ENCODE peak calls at places on chromosomes 5 and 9, in ten cellular contexts. X is A549, A is HCT116, Z is SK-N-SH, R is HepG2, Y is H1, U is K562, M is WTC11, H is NB4, D is GM12878. J is an unnamed sample.

GRCh38 chr5:139653616-139654015 is 5.5 kb downstream of the CXXC5 start:
- DNase-seq in X (no peak), A (no peak), Z (no peak), R (no peak), Y (no peak), U (no peak), M (no peak), H (no peak), D (no peak), J (no peak)

GRCh38 chr5:91403404-91403803 is 20.3 kb upstream of the ARRDC3 start:
- DNase-seq in X (no peak), A (no peak), Z (no peak), R (no peak), Y (no peak), U (no peak), M (no peak), H (no peak), D (no peak), J (no peak)

GRCh38 chr5:180080670-180081280 is 9.2 kb upstream of the RNF130 start:
- DNase-seq in X (no peak), A (no peak), Z (no peak), R (no peak), Y (no peak), U (no peak), M (no peak), H (no peak), D (no peak), J (no peak)

GRCh38 chr5:34857894-34858293 is 18.9 kb downstream of the TTC23L start:
- DNase-seq in X (no peak), A (no peak), Z (no peak), R (no peak), Y (no peak), U (no peak), M (no peak), H (no peak), D (no peak), J (no peak)

GRCh38 chr5:61735531-61735930 is 403.5 kb downstream of the ZSWIM6 start:
- DNase-seq in X (no peak), A (no peak), Z (no peak), R (no peak), Y (no peak), U (no peak), M (no peak), H (no peak), D (no peak), J (no peak)

GRCh38 chr5:134110382-134110781 is 4.1 kb upstream of the TCF7 start:
- DNase-seq in X (no peak), A (no peak), Z (no peak), R (no peak), Y (no peak), U (no peak), M (no peak), H (no peak), D (no peak), J (no peak)

GRCh38 chr5:51995773-51996306 is 612.6 kb downstream of the ISL1 start:
- DNase-seq in X (no peak), A (no peak), Z (no peak), R (no peak), Y (no peak), U (no peak), M (no peak), H (no peak), D (no peak), J (no peak)

GRCh38 chr9:129806126-129806525 is 3.1 kb downstream of the TOR1B start:
- DNase-seq in X (no peak), A (no peak), Z (no peak), R (no peak), Y (no peak), U (no peak), M (no peak), H (peak), D (no peak), J (no peak)

GRCh38 chr9:36213989-36214388 is 23.3 kb downstream of the CLTA start:
- DNase-seq in X (no peak), A (no peak), Z (no peak), R (no peak), Y (no peak), U (no peak), M (no peak), H (no peak), D (no peak), J (no peak)

GRCh38 chr5:91146905-91147600 is 236.1 kb downstream of the ARRDC3 start:
- DNase-seq in X (no peak), A (no peak), Z (no peak), R (no peak), Y (no peak), U (no peak), M (no peak), H (peak), D (no peak), J (no peak)

GRCh38 chr5:139682016-139682975 is 34.1 kb downstream of the CXXC5 start:
- DNase-seq in X (no peak), A (no peak), Z (no peak), R (no peak), Y (no peak), U (no peak), M (no peak), H (no peak), D (no peak), J (no peak)

GRCh38 chr5:94802450-94802849 is 184.0 kb downstream of the SLF1 start:
- DNase-seq in X (no peak), A (no peak), Z (no peak), R (no peak), Y (no peak), U (peak), M (no peak), H (peak), D (no peak), J (no peak)

GRCh38 chr5:43150075-43150474 is 29.4 kb downstream of the ZNF131 start:
- DNase-seq in X (no peak), A (no peak), Z (no peak), R (no peak), Y (no peak), U (no peak), M (no peak), H (no peak), D (no peak), J (no peak)

GRCh38 chr9:123394291-123395235 is 38.6 kb downstream of the CRB2 start:
- DNase-seq in X (no peak), A (no peak), Z (no peak), R (no peak), Y (no peak), U (no peak), M (no peak), H (no peak), D (no peak), J (no peak)

GRCh38 chr5:156543348-156543747 is 216.4 kb downstream of the SGCD start:
- DNase-seq in X (no peak), A (no peak), Z (peak), R (no peak), Y (no peak), U (no peak), M (no peak), H (no peak), D (no peak), J (no peak)

GRCh38 chr5:102856374-102856748 is 101.3 kb downstream of the PAM start:
- DNase-seq in X (no peak), A (no peak), Z (no peak), R (no peak), Y (no peak), U (no peak), M (no peak), H (no peak), D (no peak), J (peak)

GRCh38 chr5:176742246-176743105 is 67.9 kb upstream of the UNC5A start:
- DNase-seq in X (no peak), A (no peak), Z (peak), R (no peak), Y (no peak), U (no peak), M (no peak), H (no peak), D (no peak), J (no peak)

GRCh38 chr9:37920471-37921167 is 16.7 kb upstream of the SLC25A51 start:
- DNase-seq in X (no peak), A (no peak), Z (no peak), R (no peak), Y (no peak), U (peak), M (peak), H (peak), D (no peak), J (no peak)

GRCh38 chr5:52948418-52949076 is 40.6 kb upstream of the ITGA2 start:
- DNase-seq in X (peak), A (peak), Z (peak), R (peak), Y (no peak), U (peak), M (peak), H (peak), D (peak), J (peak)

GRCh38 chr9:118029425-118029824 is 325.2 kb downstream of the TLR4 start:
- DNase-seq in X (no peak), A (no peak), Z (no peak), R (no peak), Y (no peak), U (no peak), M (no peak), H (no peak), D (no peak), J (no peak)

GRCh38 chr5:107468286-107468685 is 202.5 kb downstream of the EFNA5 start:
- DNase-seq in X (no peak), A (no peak), Z (no peak), R (no peak), Y (no peak), U (no peak), M (no peak), H (no peak), D (no peak), J (peak)

GRCh38 chr5:5634817-5635216 is 212.3 kb downstream of the ICE1 start:
- DNase-seq in X (no peak), A (no peak), Z (no peak), R (no peak), Y (no peak), U (no peak), M (no peak), H (no peak), D (no peak), J (no peak)

GRCh38 chr9:3241290-3241689 is 284.5 kb downstream of the RFX3 start:
- DNase-seq in X (no peak), A (no peak), Z (no peak), R (no peak), Y (no peak), U (no peak), M (no peak), H (no peak), D (no peak), J (no peak)

GRCh38 chr5:8102714-8103113 is 233.8 kb downstream of the MTRR start:
- DNase-seq in X (no peak), A (no peak), Z (no peak), R (no peak), Y (no peak), U (no peak), M (no peak), H (no peak), D (no peak), J (no peak)
- TF ChIP-seq MAX in X (no peak), A (no peak), Z (no peak), R (no peak), Y (no peak), U (no peak), M (no peak), H (no peak), D (no peak), J (no peak)

DNA sequence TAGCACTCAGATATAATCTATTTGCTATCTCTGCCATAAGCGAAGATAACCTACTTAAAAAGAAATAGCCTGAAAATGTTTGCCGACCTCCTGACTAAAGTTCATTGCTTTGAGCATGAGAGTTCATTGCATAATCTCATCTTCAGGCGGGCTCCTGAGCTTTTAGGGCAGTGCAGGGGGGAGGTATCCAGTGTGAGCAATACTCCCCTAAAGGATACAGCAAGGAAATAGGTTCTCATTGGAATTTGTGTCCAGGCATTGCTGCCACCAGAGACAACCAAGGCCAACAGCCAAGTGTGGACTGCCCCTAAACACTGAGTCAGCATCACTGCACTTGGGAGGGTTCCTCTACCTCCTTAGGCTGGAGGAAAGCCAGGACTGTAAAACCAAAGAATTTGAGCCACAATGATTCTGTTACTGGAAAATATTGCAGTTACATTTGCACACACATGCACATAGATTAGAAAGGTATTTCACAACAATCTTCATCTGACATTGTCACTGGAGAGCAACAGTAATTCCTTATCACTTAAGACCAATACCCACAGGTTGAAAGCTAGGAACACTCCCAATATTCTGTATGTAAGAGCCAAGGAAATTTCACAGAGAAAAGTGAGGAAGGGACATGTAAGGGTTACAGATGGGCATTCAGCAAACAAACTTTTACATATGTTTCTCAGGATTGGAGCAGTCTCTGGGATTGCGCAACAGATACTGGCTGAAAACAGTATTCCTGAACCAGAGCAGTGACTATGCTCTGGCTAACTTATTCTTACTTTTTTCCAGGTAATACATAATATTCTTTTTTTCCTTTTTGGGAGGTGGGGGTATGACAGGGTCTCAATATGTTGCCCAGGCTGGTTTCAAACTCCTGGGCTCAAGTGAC is 98.6 kb upstream of the TLE1 start:
- DNase-seq in X (peak), A (no peak), Z (no peak), R (peak), Y (no peak), U (no peak), M (no peak), H (no peak), D (no peak), J (peak)
- TF ChIP-seq MAX in X (no peak), A (no peak), Z (no peak), R (no peak), Y (no peak), U (no peak), M (no peak), H (no peak), D (no peak), J (no peak)

DNA sequence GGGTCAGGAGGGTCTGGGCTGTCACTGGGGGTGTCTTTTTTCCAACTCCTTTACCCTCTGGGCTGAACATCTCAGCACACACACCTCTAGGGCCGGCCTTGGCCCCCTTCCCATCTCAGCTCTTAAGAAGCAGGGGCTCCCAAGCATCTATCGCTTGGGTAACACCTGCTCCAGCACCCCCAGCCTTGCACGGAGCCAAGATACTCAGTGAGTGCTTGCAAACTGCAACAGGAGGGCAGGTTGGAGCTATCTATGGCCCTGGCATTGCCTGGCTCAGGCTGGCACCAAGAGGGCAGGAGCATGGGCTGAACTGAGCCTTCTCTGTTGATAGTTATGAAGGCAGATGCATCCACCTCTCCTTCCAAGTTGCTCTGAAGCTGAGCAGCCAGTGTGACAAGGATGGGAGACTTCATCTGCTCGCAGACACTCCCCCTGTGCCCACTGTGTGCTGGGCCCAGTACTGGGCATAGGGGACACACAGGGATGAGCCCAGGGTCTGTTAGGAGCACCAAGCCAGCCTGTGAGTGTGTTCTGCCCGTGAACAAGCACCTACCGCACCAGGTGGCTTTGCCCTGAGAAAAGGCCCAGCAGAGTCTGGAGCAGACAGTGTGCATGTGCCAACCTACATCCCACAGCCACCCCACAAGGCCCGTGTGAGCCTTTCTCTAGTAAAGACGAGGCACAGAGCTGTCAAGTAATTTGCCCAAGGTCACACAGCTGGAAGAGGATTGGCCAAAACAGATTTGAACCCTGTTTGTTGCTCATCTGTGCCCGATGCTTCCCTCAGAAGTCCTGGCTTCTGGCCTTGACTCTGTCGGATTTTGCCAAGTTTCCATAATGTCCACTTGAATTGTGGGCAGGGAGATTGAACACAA is 58.2 kb downstream of the PHF2 start:
- DNase-seq in X (no peak), A (no peak), Z (no peak), R (no peak), Y (peak), U (no peak), M (no peak), H (no peak), D (no peak), J (no peak)
- TF ChIP-seq MAX in X (no peak), A (no peak), Z (no peak), R (no peak), Y (no peak), U (no peak), M (no peak), H (no peak), D (no peak), J (no peak)

DNA sequence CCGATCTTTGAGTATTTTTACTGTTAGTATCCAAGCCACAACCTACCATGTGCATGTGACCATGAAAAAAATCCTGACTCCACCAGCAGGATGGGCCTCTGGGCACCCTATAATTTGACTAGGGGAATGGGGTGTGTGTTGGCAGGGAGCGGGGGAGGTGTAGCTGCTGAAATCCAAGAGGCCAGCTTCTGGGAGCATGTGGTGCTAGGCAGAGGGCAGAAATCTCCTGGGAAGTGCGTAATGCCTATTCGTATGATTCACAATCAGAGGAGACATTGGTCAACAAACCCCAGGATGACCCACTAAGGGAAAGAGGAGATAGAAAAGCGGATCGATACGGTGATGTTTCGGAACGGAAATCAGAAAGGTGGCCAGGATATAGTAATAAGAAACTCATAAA is 149.9 kb downstream of the ARSB start:
- DNase-seq in X (no peak), A (no peak), Z (no peak), R (no peak), Y (no peak), U (no peak), M (no peak), H (no peak), D (no peak), J (no peak)
- TF ChIP-seq MAX in X (no peak), A (no peak), Z (no peak), R (no peak), Y (no peak), U (no peak), M (no peak), H (no peak), D (no peak), J (no peak)

GRCh38 chr9:111759762-111760639 is 34.7 kb downstream of the SHOC1 start:
- DNase-seq in X (peak), A (peak), Z (peak), R (peak), Y (no peak), U (peak), M (peak), H (peak), D (peak), J (peak)
- TF ChIP-seq MAX in X (no peak), A (no peak), Z (no peak), R (no peak), Y (no peak), U (no peak), M (no peak), H (no peak), D (no peak), J (no peak)

GRCh38 chr5:129904667-129905466 is 602 bp downstream of the CHSY3 start:
- DNase-seq in X (no peak), A (no peak), Z (peak), R (no peak), Y (peak), U (no peak), M (peak), H (no peak), D (no peak), J (no peak)

GRCh38 chr5:129905467-129906176 is 1.4 kb downstream of the CHSY3 start:
- DNase-seq in X (no peak), A (no peak), Z (no peak), R (no peak), Y (peak), U (no peak), M (peak), H (no peak), D (no peak), J (peak)

GRCh38 chr5:129902806-129903205 is 1.5 kb upstream of the CHSY3 start:
- DNase-seq in X (no peak), A (no peak), Z (no peak), R (no peak), Y (no peak), U (no peak), M (no peak), H (no peak), D (no peak), J (no peak)

GRCh38 chr5:129903466-129904101 is 681 bp upstream of the CHSY3 start:
- DNase-seq in X (no peak), A (no peak), Z (no peak), R (no peak), Y (peak), U (no peak), M (no peak), H (no peak), D (no peak), J (no peak)

GRCh38 chr5:129904102-129904666 is at the start of gene CHSY3:
- DNase-seq in X (peak), A (peak), Z (peak), R (peak), Y (peak), U (peak), M (peak), H (peak), D (no peak), J (peak)
- TF ChIP-seq MAX in X (peak), A (no peak), Z (no peak), R (no peak), Y (no peak), U (no peak), M (no peak), H (no peak), D (no peak), J (no peak)

DNA sequence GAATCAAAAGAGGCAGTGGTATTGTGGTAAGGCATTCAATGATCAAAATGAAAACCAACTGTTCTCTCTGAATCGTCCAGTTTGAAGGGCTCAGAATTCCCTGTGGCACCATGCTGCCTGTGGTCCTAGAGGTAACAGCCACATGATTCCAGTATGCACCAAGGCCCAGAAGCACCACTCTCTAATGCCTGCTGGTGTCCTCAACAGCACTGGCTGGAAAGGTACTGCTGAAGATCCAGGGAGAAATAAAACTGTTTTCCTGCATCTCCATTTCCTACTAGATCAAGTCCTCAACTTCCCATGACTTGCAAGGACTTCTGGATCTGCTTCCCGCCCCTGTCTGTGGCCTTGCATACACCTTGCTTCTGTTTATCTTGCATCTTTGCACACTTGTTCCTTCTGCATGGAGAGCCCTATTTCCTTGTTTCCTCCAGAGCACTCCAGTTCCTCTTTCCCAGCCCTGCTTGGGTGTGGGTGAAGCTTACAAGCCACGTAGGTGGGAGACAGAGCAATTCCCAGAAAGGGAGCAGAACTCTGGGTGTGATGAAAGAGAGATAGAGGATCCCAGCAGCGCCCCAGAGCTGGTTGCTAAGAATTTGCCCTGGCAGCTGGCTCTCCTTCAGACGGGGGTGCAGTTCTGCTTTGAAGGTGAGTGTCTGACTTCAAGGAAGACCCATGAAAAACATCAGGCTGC is 41.0 kb upstream of the EQTN start:
- DNase-seq in X (no peak), A (no peak), Z (no peak), R (no peak), Y (no peak), U (peak), M (no peak), H (no peak), D (no peak), J (no peak)
- TF ChIP-seq MAX in X (no peak), A (no peak), Z (no peak), R (no peak), Y (no peak), U (no peak), M (no peak), H (no peak), D (no peak), J (no peak)